ENCODE peak calls at places on chromosomes 13 and 19, in five cellular contexts. D is K562, V is stomach, B is prostate gland, U is HL-60. L is an unnamed sample.

GRCh38 chr13:100645382-100645781 is 29.2 kb downstream of the TMTC4 start:
- DNase-seq in B (no peak), U (no peak), V (no peak), D (no peak), L (no peak)

GRCh38 chr13:52751196-52751595 is 11.6 kb upstream of the CNMD start:
- DNase-seq in D (no peak), B (no peak), V (no peak), U (no peak), L (no peak)

GRCh38 chr13:76764429-76764828 is 121.8 kb downstream of the KCTD12 start:
- DNase-seq in D (no peak), V (no peak), B (no peak), U (peak; percentile 62), L (peak; percentile 16)

GRCh38 chr19:57103573-57104277 is 16.1 kb upstream of the USP29 start:
- DNase-seq in V (peak; percentile 41), B (peak; percentile 39), D (peak; percentile 54), U (peak; percentile 11), L (peak; percentile 29)

GRCh38 chr13:80037505-80037888 is 303.4 kb downstream of the SPRY2 start:
- DNase-seq in B (no peak), V (no peak), D (no peak), U (no peak), L (no peak)

GRCh38 chr19:42066075-42066754 is 3.8 kb downstream of the GRIK5 start:
- DNase-seq in U (no peak), V (no peak), D (peak; percentile 83), B (no peak), L (no peak)

GRCh38 chr13:46392967-46393366 is 5.9 kb upstream of the RUBCNL start:
- DNase-seq in D (no peak), B (no peak), U (no peak), V (no peak), L (no peak)

GRCh38 chr13:73421310-73421912 is 362.6 kb downstream of the KLF5 start:
- DNase-seq in U (no peak), V (peak; percentile 88), B (peak; percentile 66), D (no peak), L (peak; percentile 68)

GRCh38 chr13:67369895-67370660 is 139.9 kb upstream of the PCDH9 start:
- DNase-seq in V (no peak), D (no peak), U (no peak), B (no peak), L (no peak)

GRCh38 chr13:42539670-42540069 is 34.3 kb upstream of the TNFSF11 start:
- DNase-seq in V (no peak), D (no peak), B (no peak), U (no peak), L (no peak)

GRCh38 chr13:77728265-77728966 is 30.9 kb downstream of the SLAIN1 start:
- DNase-seq in V (no peak), U (no peak), D (no peak), B (no peak), L (no peak)

GRCh38 chr19:15299568-15300409 is 32.5 kb downstream of the BRD4 start:
- DNase-seq in V (no peak), U (no peak), D (no peak), B (no peak), L (no peak)

GRCh38 chr13:36601186-36601585 is 72.6 kb upstream of the SERTM1 start:
- DNase-seq in U (no peak), V (no peak), D (no peak), B (no peak), L (no peak)

GRCh38 chr19:33698576-33699435 is 77.1 kb downstream of the CHST8 start:
- DNase-seq in V (no peak), B (no peak), D (no peak), U (no peak), L (no peak)

GRCh38 chr19:32599736-32600157 is 18.8 kb downstream of the PDCD5 start:
- DNase-seq in V (no peak), D (peak; percentile 52), U (no peak), B (peak; percentile 14), L (peak; percentile 25)

GRCh38 chr19:40614595-40615411 is 13.6 kb downstream of the LTBP4 start:
- DNase-seq in D (peak; percentile 87), V (peak; percentile 82), B (peak; percentile 49), U (no peak), L (peak; percentile 93)

GRCh38 chr19:7904074-7905020 is 670 bp downstream of the MAP2K7 start:
- DNase-seq in U (peak; percentile 57), B (no peak), D (peak; percentile 89), V (no peak), L (peak; percentile 62)

GRCh38 chr13:43874512-43875092 is 4.9 kb downstream of the CCDC122 start:
- DNase-seq in V (no peak), B (no peak), U (no peak), D (peak; percentile 6), L (no peak)

GRCh38 chr19:42126565-42126964 is 5.7 kb downstream of the POU2F2 start:
- DNase-seq in D (no peak), V (no peak), U (no peak), B (no peak), L (no peak)

GRCh38 chr13:77565635-77566034 is 30.1 kb downstream of the SCEL start:
- DNase-seq in U (no peak), V (no peak), B (no peak), D (no peak), L (no peak)

GRCh38 chr19:40592170-40592569 is 9.0 kb upstream of the LTBP4 start:
- DNase-seq in B (no peak), U (no peak), V (no peak), D (no peak), L (no peak)

GRCh38 chr13:42754801-42755513 is 26.4 kb upstream of the FAM216B start:
- DNase-seq in B (no peak), U (no peak), V (no peak), D (no peak), L (no peak)

GRCh38 chr13:41428155-41428554 is 29.2 kb upstream of the RGCC start:
- DNase-seq in V (no peak), B (no peak), U (no peak), D (no peak), L (no peak)

GRCh38 chr19:35154535-35155406 is at the start of gene FXYD5:
- DNase-seq in B (no peak), U (peak; percentile 86), V (peak; percentile 68), D (peak; percentile 88), L (peak; percentile 77)
- TF ChIP-seq POLR2AphosphoS5 in B (no peak), U (peak; percentile 43), V (peak; percentile 46), D (peak; percentile 82), L (no peak)

GRCh38 chr19:6230991-6231448 is 48.8 kb downstream of the MLLT1 start:
- DNase-seq in U (no peak), D (no peak), V (no peak), B (no peak), L (no peak)
- TF ChIP-seq POLR2AphosphoS5 in U (no peak), D (no peak), V (no peak), B (no peak), L (no peak)

DNA sequence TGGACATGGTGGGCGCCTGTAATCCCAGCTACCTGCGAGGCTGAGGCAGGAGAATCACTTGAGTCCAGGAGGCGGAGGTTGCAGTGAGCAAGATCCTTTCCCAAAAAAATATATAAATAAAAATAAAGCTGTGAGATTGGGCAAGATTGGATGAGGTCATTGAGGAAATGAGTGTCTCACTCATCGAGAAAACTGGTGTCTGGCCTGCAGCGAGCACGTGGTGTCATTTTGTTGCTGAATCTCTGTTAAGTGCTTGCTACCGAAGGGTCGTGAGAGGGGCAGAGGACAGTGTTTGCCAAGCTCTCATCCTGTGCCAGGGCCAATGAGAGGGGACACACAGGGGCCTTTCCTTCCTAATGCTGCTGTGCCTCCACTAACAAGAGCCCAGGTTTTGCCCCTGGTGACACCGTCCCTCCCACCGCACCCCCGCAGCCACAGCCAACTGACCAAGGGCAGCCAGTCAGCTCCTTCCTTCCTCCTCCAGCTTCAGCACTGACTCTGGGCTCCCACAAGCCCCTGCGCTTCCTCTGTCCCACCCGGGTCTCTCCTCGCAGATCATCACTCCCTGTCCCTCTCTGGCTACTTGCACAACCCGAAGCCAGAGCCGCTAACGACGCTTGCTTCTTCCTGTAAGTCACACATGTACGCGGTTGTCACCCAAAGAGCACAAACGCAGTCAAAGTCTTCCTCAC is 3.2 kb downstream of the POLD1 start:
- DNase-seq in V (no peak), B (no peak), D (no peak), U (peak; percentile 81), L (no peak)
- TF ChIP-seq POLR2AphosphoS5 in V (no peak), B (no peak), D (no peak), U (peak; percentile 61), L (no peak)

GRCh38 chr13:98423417-98423816 is 153.5 kb downstream of the STK24 start:
- DNase-seq in U (no peak), B (no peak), V (no peak), D (no peak), L (no peak)
- TF ChIP-seq POLR2AphosphoS5 in U (no peak), B (no peak), V (no peak), D (no peak), L (no peak)

DNA sequence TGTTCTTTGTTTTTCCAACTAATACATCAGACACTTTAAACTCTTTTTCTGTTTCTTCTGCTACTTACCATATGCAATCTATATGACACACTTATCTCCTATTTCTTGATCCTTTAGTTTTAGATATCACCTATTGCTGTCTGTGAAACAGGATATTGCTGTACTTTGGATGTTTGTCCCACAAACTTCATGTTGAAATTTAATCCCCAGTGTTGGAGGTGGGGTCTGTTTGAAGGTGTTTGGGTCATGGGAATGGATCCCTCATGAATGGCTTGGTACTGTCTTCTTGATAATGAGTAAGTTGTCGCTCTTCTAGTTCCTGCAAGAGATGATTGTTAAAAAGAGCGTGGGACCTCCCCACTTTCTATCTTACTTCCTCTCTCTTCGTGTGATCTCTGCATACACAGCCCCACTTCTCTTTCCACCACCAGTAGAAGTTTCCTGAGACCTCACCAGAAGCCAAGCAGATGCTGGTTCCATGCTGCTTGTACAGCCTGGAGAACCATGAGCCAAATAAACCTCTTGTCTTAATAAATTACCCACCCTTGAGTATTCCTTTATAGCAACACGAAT is 244.2 kb downstream of the NHLRC3 start:
- DNase-seq in V (no peak), U (no peak), D (no peak), B (no peak), L (no peak)
- TF ChIP-seq POLR2AphosphoS5 in V (no peak), U (no peak), D (no peak), B (no peak), L (no peak)

GRCh38 chr19:13104848-13105646 is 2.4 kb upstream of the LYL1 start:
- DNase-seq in U (no peak), B (no peak), D (no peak), V (no peak), L (no peak)
- TF ChIP-seq POLR2AphosphoS5 in U (peak; percentile 62), B (no peak), D (no peak), V (no peak), L (no peak)

GRCh38 chr19:55580628-55581144 is at the start of gene ZNF579:
- DNase-seq in B (peak; percentile 76), U (peak; percentile 85), D (peak; percentile 88), V (peak; percentile 89), L (peak; percentile 90)
- TF ChIP-seq POLR2AphosphoS5 in B (peak; percentile 73), U (peak; percentile 73), D (peak; percentile 42), V (peak; percentile 42), L (peak; percentile 35)